ENCODE peak calls at places on chromosomes 11 and 22, in nine cellular contexts. T is mucosa of descending colon; P is Peyer's patch; J is CD8-positive, alpha-beta memory T cell; Y is H1; B is mesenchymal stem cell; U is GM23338; E is right lobe of liver; C is brain microvascular endothelial cell. I is an unnamed sample. For H3K36me3, the result is how much of the 10 kb centered on the place peaks cover.

GRCh38 chr11:115498354-115498753 is 5.9 kb downstream of the CADM1 start:
- DNase-seq in T (no peak), P (no peak), J (no peak), Y (no peak), B (no peak), U (no peak), E (no peak), C (no peak), I (no peak)

GRCh38 chr22:37401861-37402506 is 25.3 kb downstream of the ELFN2 start:
- DNase-seq in T (no peak), P (no peak), J (no peak), Y (no peak), B (no peak), U (no peak), E (peak), C (no peak), I (no peak)

GRCh38 chr11:65488273-65489058 is 10.4 kb upstream of the MALAT1 start:
- DNase-seq in T (peak), P (no peak), J (no peak), Y (no peak), B (peak), U (no peak), E (peak), C (peak), I (no peak)

GRCh38 chr11:77411238-77411637 is 62.7 kb downstream of the PAK1 start:
- DNase-seq in T (peak), P (peak), J (peak), Y (no peak), B (peak), U (peak), E (peak), C (peak), I (no peak)

GRCh38 chr11:7450836-7451235 is 34.5 kb upstream of the OLFML1 start:
- DNase-seq in T (no peak), P (no peak), J (no peak), Y (no peak), B (no peak), U (no peak), E (no peak), C (no peak), I (no peak)

GRCh38 chr11:116980136-116980793 is 118.0 kb downstream of the SIK3 start:
- DNase-seq in T (no peak), P (no peak), J (no peak), Y (no peak), B (no peak), U (no peak), E (no peak), C (no peak), I (no peak)

GRCh38 chr11:118607401-118608267 is at the start of gene PHLDB1:
- DNase-seq in T (peak), P (peak), J (peak), Y (peak), B (peak), U (peak), E (peak), C (peak), I (peak)

GRCh38 chr11:129955282-129955681 is 47.4 kb downstream of the PRDM10 start:
- DNase-seq in T (no peak), P (no peak), J (no peak), Y (no peak), B (no peak), U (no peak), E (no peak), C (no peak), I (no peak)

GRCh38 chr11:94553938-94554337 is 10.2 kb downstream of the FUT4 start:
- DNase-seq in T (no peak), P (no peak), J (no peak), Y (no peak), B (peak), U (no peak), E (no peak), C (peak), I (no peak)

GRCh38 chr11:57131080-57131790 is 50.5 kb upstream of the LRRC55 start:
- DNase-seq in T (no peak), P (no peak), J (no peak), Y (peak), B (no peak), U (peak), E (peak), C (peak), I (peak)

GRCh38 chr22:30753701-30754100 is 59.0 kb downstream of the OSBP2 start:
- DNase-seq in T (no peak), P (no peak), J (no peak), Y (no peak), B (no peak), U (no peak), E (no peak), C (no peak), I (no peak)

GRCh38 chr11:131281316-131281715 is 89.1 kb upstream of the NTM start:
- DNase-seq in T (no peak), P (no peak), J (no peak), Y (no peak), B (no peak), U (no peak), E (no peak), C (no peak), I (no peak)

GRCh38 chr11:24400059-24400665 is 96.7 kb upstream of the LUZP2 start:
- DNase-seq in T (no peak), P (no peak), J (no peak), Y (no peak), B (no peak), U (no peak), E (no peak), C (no peak), I (no peak)

GRCh38 chr11:92890836-92891235 is 78.6 kb upstream of the MTNR1B start:
- DNase-seq in T (no peak), P (no peak), J (no peak), Y (no peak), B (no peak), U (no peak), E (no peak), C (no peak), I (no peak)

GRCh38 chr11:61004037-61004641 is 32.7 kb downstream of the CD6 start:
- DNase-seq in T (no peak), P (no peak), J (no peak), Y (no peak), B (no peak), U (no peak), E (peak), C (peak), I (no peak)

GRCh38 chr11:122439911-122440782 is 215.4 kb upstream of the UBASH3B start:
- DNase-seq in T (no peak), P (no peak), J (no peak), Y (peak), B (peak), U (peak), E (peak), C (peak), I (peak)

GRCh38 chr11:129190087-129190486 is 2.0 kb downstream of the ARHGAP32 start:
- DNase-seq in T (no peak), P (no peak), J (no peak), Y (no peak), B (no peak), U (no peak), E (no peak), C (no peak), I (no peak)

GRCh38 chr11:134120143-134120850 is 51.4 kb downstream of the JAM3 start:
- DNase-seq in T (no peak), P (no peak), J (no peak), Y (no peak), B (peak), U (no peak), E (no peak), C (peak), I (no peak)

GRCh38 chr11:70525466-70525865 is 127.1 kb downstream of the CTTN start:
- DNase-seq in T (no peak), P (no peak), J (no peak), Y (no peak), B (no peak), U (no peak), E (peak), C (no peak), I (no peak)

GRCh38 chr22:37486224-37486845 is at the start of gene MFNG:
- DNase-seq in T (peak), P (peak), J (peak), Y (peak), B (peak), U (peak), E (peak), C (no peak), I (peak)

GRCh38 chr11:15800121-15800800 is 556.1 kb downstream of the SOX6 start:
- DNase-seq in T (peak), P (no peak), J (no peak), Y (no peak), B (peak), U (no peak), E (no peak), C (peak), I (no peak)

GRCh38 chr22:18998998-18999397 is 62.9 kb upstream of the PRODH start:
- DNase-seq in T (no peak), P (no peak), J (no peak), Y (peak), B (no peak), U (peak), E (no peak), C (no peak), I (peak)

GRCh38 chr11:124402326-124402922 is 3.6 kb upstream of the OR8B3 start:
- DNase-seq in T (no peak), P (peak), J (peak), Y (peak), B (peak), U (peak), E (no peak), C (peak), I (peak)

GRCh38 chr11:57674251-57674650 is 6.3 kb downstream of the ZDHHC5 start:
- DNase-seq in T (no peak), P (no peak), J (no peak), Y (no peak), B (no peak), U (no peak), E (no peak), C (no peak), I (no peak)

GRCh38 chr11:3074912-3075589 is 17.8 kb upstream of the CARS1 start:
- DNase-seq in T (no peak), P (no peak), J (no peak), Y (no peak), B (no peak), U (no peak), E (no peak), C (no peak), I (no peak)

GRCh38 chr11:32722255-32722654 is 72.2 kb downstream of the CCDC73 start:
- DNase-seq in T (no peak), P (no peak), J (no peak), Y (no peak), B (no peak), U (no peak), E (no peak), C (no peak), I (no peak)

GRCh38 chr11:3357302-3357701 is 21.6 kb downstream of the ZNF195 start:
- DNase-seq in T (no peak), P (no peak), J (no peak), Y (no peak), B (no peak), U (no peak), E (no peak), C (no peak), I (no peak)

GRCh38 chr11:78749243-78749730 is 174.6 kb upstream of the NARS2 start:
- DNase-seq in T (no peak), P (no peak), J (no peak), Y (no peak), B (no peak), U (no peak), E (no peak), C (no peak), I (no peak)

GRCh38 chr22:19149962-19150361 is at the start of gene GSC2:
- DNase-seq in T (no peak), P (no peak), J (no peak), Y (peak), B (no peak), U (no peak), E (no peak), C (no peak), I (peak)

GRCh38 chr22:24437820-24438328 is 10.5 kb downstream of the ADORA2A start:
- DNase-seq in T (no peak), P (peak), J (no peak), Y (no peak), B (no peak), U (no peak), E (no peak), C (no peak), I (peak)

GRCh38 chr11:86805873-86806310 is 5.5 kb downstream of the PRSS23 start:
- DNase-seq in T (no peak), P (no peak), J (peak), Y (no peak), B (no peak), U (peak), E (no peak), C (no peak), I (no peak)

GRCh38 chr11:9663699-9664275 is at the start of gene SWAP70:
- DNase-seq in T (peak), P (peak), J (peak), Y (peak), B (peak), U (peak), E (peak), C (peak), I (peak)

GRCh38 chr11:34749666-34750659 is 129.1 kb downstream of the EHF start:
- DNase-seq in T (peak), P (no peak), J (no peak), Y (no peak), B (peak), U (no peak), E (peak), C (peak), I (no peak)

GRCh38 chr11:131888230-131888826 is 517.9 kb downstream of the NTM start:
- DNase-seq in T (no peak), P (no peak), J (no peak), Y (no peak), B (peak), U (no peak), E (no peak), C (peak), I (no peak)

GRCh38 chr22:43956805-43957463 is 1.7 kb downstream of the SAMM50 start:
- DNase-seq in T (no peak), P (no peak), J (no peak), Y (no peak), B (no peak), U (peak), E (no peak), C (no peak), I (no peak)
- H3K4me3 ChIP-seq in T (no peak), P (no peak), J (no peak), Y (peak), B (peak), U (peak), E (no peak), C (no peak), I (no peak)

DNA sequence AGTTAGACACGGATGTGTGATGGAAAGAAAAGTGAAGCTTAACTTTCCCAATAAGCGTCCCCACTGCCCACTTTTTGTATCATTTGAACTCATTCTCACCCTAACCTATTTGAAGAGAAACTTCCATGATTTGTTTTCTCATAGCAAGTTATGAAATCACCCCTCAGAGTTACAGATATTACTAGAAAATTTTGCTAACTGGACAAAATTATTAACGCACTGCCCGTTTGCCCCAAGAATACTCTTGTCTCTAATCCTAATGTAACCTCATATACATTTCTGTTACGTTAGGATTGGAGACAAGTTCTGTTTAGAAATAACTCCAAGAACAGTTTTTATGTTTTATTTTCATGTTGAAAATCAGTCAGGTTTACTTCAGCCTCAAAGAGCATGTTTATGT is 25.5 kb downstream of the TOM1 start:
- DNase-seq in T (no peak), P (no peak), J (no peak), Y (no peak), B (no peak), U (no peak), E (no peak), C (no peak), I (no peak)
- H3K36me3 ChIP-seq in T (under half), P (half or more), J (under half), Y (under half), B (half or more), U (under half), E (under half), C (half or more), I (under half)

DNA sequence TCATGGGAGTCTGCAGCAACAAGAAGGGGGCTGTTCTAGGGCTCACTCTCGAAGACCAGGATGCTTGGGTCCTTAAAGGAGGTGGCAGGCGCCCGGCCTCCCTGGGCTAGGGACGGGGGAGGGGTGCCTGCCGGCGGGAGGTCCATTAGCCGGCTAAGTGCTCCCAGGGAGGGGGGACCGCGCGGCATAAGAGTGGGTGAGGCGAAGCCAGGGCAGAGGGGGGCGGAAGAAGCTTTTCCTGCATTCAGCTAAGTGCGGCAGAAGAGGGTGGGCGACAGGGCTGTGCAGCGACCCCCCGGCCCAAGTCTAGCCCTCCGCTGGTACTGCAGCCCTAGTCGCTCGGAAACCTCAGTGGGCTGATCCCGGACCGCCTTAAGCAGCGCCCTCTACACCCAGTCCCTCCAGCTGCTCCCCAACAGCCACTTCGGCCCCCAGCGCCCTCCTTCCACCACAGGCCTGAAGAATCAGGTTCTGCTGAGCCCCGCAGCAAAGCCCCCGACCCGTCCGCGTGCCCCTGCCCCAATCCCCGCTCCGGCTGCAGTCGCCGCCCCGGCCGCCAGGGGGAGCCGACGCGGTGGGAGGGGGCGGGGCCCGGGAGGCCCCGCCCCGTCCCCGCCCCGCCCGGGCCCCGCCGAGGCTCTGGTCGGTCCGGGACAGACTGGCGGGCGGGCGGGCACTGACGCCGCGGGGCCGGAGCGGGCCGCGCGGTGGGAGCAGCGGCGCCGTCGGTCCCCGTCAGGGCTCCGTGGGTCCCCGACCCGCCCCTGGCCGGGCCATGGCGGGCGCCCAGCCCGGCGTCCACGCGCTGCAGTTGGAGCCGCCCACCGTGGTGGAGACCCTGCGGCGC is at the start of gene PLCB3:
- DNase-seq in T (peak), P (peak), J (peak), Y (peak), B (peak), U (peak), E (no peak), C (no peak), I (peak)
- H3K4me3 ChIP-seq in T (peak), P (peak), J (peak), Y (peak), B (peak), U (peak), E (peak), C (peak), I (peak)

DNA sequence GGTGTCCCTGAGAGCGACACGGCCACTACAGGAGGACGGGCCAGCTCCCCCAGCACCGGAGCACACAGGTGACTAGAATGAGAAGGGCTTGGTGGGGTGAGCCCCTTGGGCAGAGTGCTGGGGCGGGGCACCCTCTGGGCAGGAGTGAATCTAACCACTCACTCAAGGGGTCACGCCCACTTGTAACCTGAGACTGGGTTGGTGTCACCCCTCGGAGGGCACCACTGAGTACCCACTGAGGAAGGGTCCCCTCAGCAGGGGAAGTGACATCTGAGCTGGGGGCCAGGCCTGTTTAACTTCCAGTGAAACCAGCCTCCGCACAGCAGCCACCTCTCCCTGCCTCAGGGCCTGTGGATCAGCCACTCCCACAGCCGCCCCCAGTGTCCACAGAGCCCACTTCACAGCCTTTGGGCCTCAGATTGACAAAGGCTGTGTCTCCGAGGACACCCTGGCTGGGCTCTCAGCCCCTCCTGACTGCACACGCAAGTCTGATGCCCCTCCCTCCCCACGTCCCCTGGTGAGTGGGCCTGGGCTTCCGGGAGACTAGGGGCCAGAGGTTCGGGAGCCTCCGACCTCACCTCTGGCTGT is 5.6 kb downstream of the GATD1 start:
- DNase-seq in T (no peak), P (no peak), J (no peak), Y (no peak), B (no peak), U (no peak), E (no peak), C (no peak), I (no peak)
- H3K36me3 ChIP-seq in T (under half), P (under half), J (under half), Y (under half), B (half or more), U (under half), E (under half), C (half or more), I (under half)

GRCh38 chr22:27420186-27420816 is 381.3 kb downstream of the MN1 start:
- DNase-seq in T (no peak), P (no peak), J (no peak), Y (no peak), B (no peak), U (no peak), E (no peak), C (no peak), I (no peak)

GRCh38 chr22:27413702-27414101 is 387.9 kb downstream of the MN1 start:
- DNase-seq in T (no peak), P (no peak), J (no peak), Y (no peak), B (no peak), U (no peak), E (no peak), C (no peak), I (no peak)

GRCh38 chr22:27418261-27418660 is 383.3 kb downstream of the MN1 start:
- DNase-seq in T (no peak), P (no peak), J (no peak), Y (no peak), B (no peak), U (no peak), E (no peak), C (no peak), I (no peak)

GRCh38 chr22:27419473-27419872 is 382.1 kb downstream of the MN1 start:
- DNase-seq in T (no peak), P (no peak), J (no peak), Y (no peak), B (no peak), U (no peak), E (no peak), C (peak), I (peak)

GRCh38 chr22:27416553-27417427 is 384.8 kb downstream of the MN1 start:
- DNase-seq in T (no peak), P (no peak), J (no peak), Y (peak), B (peak), U (peak), E (no peak), C (peak), I (peak)
- H3K4me3 ChIP-seq in T (no peak), P (no peak), J (no peak), Y (no peak), B (no peak), U (no peak), E (no peak), C (no peak), I (no peak)

GRCh38 chr11:8617063-8617462 is 23.0 kb upstream of the STK33 start:
- DNase-seq in T (no peak), P (no peak), J (no peak), Y (no peak), B (no peak), U (no peak), E (no peak), C (no peak), I (no peak)
- H3K36me3 ChIP-seq in T (under half), P (under half), J (under half), Y (under half), B (half or more), U (under half), E (under half), C (under half), I (under half)

GRCh38 chr11:59358020-59358419 is 675 bp upstream of the OR5AN1 start:
- DNase-seq in T (no peak), P (no peak), J (no peak), Y (no peak), B (no peak), U (no peak), E (no peak), C (no peak), I (no peak)
- H3K4me3 ChIP-seq in T (no peak), P (no peak), J (no peak), Y (no peak), B (no peak), U (no peak), E (no peak), C (no peak), I (no peak)

GRCh38 chr22:23401910-23402274 is 178.2 kb downstream of the IGLL1 start:
- DNase-seq in T (peak), P (no peak), J (no peak), Y (no peak), B (no peak), U (no peak), E (peak), C (no peak), I (no peak)
- H3K36me3 ChIP-seq in T (under half), P (under half), J (under half), Y (under half), B (under half), U (under half), E (under half), C (under half), I (under half)